ENCODE peak calls at places on chromosomes 11 and 22, in six cellular contexts. One of them, this sample, is unnamed.

GRCh38 chr22:36733271-36733670 is 29.7 kb upstream of the CACNG2 start:
- DNase-seq in HEK293T: no peak
- DNase-seq in A549: no peak
- DNase-seq in IMR-90: no peak
- DNase-seq in K562: no peak
- DNase-seq in HepG2: no peak
- DNase-seq in this sample: no peak

GRCh38 chr11:11347583-11347982 is 5.5 kb downstream of the CSNK2A3 start:
- DNase-seq in HEK293T: no peak
- DNase-seq in A549: no peak
- DNase-seq in IMR-90: no peak
- DNase-seq in K562: no peak
- DNase-seq in HepG2: no peak
- DNase-seq in this sample: no peak

GRCh38 chr11:77371646-77372045 is 70.2 kb upstream of the GDPD4 start:
- DNase-seq in HEK293T: no peak
- DNase-seq in A549: no peak
- DNase-seq in IMR-90: no peak
- DNase-seq in K562: no peak
- DNase-seq in HepG2: no peak
- DNase-seq in this sample: no peak

GRCh38 chr11:15232496-15232895 is 117.8 kb downstream of the INSC start:
- DNase-seq in HEK293T: no peak
- DNase-seq in A549: no peak
- DNase-seq in IMR-90: no peak
- DNase-seq in K562: no peak
- DNase-seq in HepG2: no peak
- DNase-seq in this sample: no peak

GRCh38 chr11:85965202-85965601 is 103.7 kb downstream of the PICALM start:
- DNase-seq in HEK293T: no peak
- DNase-seq in A549: no peak
- DNase-seq in IMR-90: peak; percentile 90
- DNase-seq in K562: no peak
- DNase-seq in HepG2: no peak
- DNase-seq in this sample: no peak

GRCh38 chr11:13215157-13215556 is 62.4 kb upstream of the BMAL1 start:
- DNase-seq in HEK293T: no peak
- DNase-seq in A549: peak; percentile 82
- DNase-seq in IMR-90: peak; percentile 95
- DNase-seq in K562: no peak
- DNase-seq in HepG2: no peak
- DNase-seq in this sample: no peak

GRCh38 chr11:45097721-45098493 is 48.5 kb upstream of the PRDM11 start:
- DNase-seq in HEK293T: peak; percentile 52
- DNase-seq in A549: peak; percentile 23
- DNase-seq in IMR-90: peak; percentile 56
- DNase-seq in K562: peak; percentile 80
- DNase-seq in HepG2: no peak
- DNase-seq in this sample: no peak

GRCh38 chr11:33065445-33066178 is 26.2 kb downstream of the TCP11L1 start:
- DNase-seq in HEK293T: peak; percentile 84
- DNase-seq in A549: peak; percentile 77
- DNase-seq in IMR-90: peak; percentile 64
- DNase-seq in K562: peak; percentile 69
- DNase-seq in HepG2: peak; percentile 50
- DNase-seq in this sample: no peak

GRCh38 chr11:47395225-47396048 is 13.0 kb upstream of the SLC39A13 start:
- DNase-seq in HEK293T: no peak
- DNase-seq in A549: no peak
- DNase-seq in IMR-90: no peak
- DNase-seq in K562: no peak
- DNase-seq in HepG2: no peak
- DNase-seq in this sample: no peak

GRCh38 chr11:76426660-76427059 is 18.2 kb upstream of the EMSY start:
- DNase-seq in HEK293T: no peak
- DNase-seq in A549: no peak
- DNase-seq in IMR-90: no peak
- DNase-seq in K562: no peak
- DNase-seq in HepG2: no peak
- DNase-seq in this sample: no peak

GRCh38 chr11:2088746-2089535 is 50.2 kb downstream of the IGF2 start:
- DNase-seq in HEK293T: peak; percentile 43
- DNase-seq in A549: peak; percentile 37
- DNase-seq in IMR-90: no peak
- DNase-seq in K562: no peak
- DNase-seq in HepG2: peak; percentile 48
- DNase-seq in this sample: no peak

GRCh38 chr11:78645226-78646202 is 70.8 kb upstream of the NARS2 start:
- DNase-seq in HEK293T: peak; percentile 74
- DNase-seq in A549: peak; percentile 68
- DNase-seq in IMR-90: peak; percentile 72
- DNase-seq in K562: peak; percentile 81
- DNase-seq in HepG2: peak; percentile 63
- DNase-seq in this sample: peak; percentile 35

GRCh38 chr11:78649361-78650215 is 74.9 kb upstream of the NARS2 start:
- DNase-seq in HEK293T: peak; percentile 1
- DNase-seq in A549: no peak
- DNase-seq in IMR-90: no peak
- DNase-seq in K562: no peak
- DNase-seq in HepG2: no peak
- DNase-seq in this sample: no peak

GRCh38 chr11:78646564-78647185 is 72.0 kb upstream of the NARS2 start:
- DNase-seq in HEK293T: peak; percentile 55
- DNase-seq in A549: peak; percentile 60
- DNase-seq in IMR-90: peak; percentile 49
- DNase-seq in K562: peak; percentile 69
- DNase-seq in HepG2: peak; percentile 59
- DNase-seq in this sample: no peak

GRCh38 chr11:78647266-78647915 is 72.7 kb upstream of the NARS2 start:
- DNase-seq in HEK293T: no peak
- DNase-seq in A549: no peak
- DNase-seq in IMR-90: no peak
- DNase-seq in K562: peak; percentile 1
- DNase-seq in HepG2: no peak
- DNase-seq in this sample: no peak

GRCh38 chr11:78647986-78648875 is 73.6 kb upstream of the NARS2 start:
- DNase-seq in HEK293T: peak; percentile 1
- DNase-seq in A549: no peak
- DNase-seq in IMR-90: no peak
- DNase-seq in K562: no peak
- DNase-seq in HepG2: no peak
- DNase-seq in this sample: no peak
- TF ChIP-seq BHLHE40 in HEK293T: no peak
- TF ChIP-seq BHLHE40 in A549: no peak
- TF ChIP-seq BHLHE40 in IMR-90: no peak
- TF ChIP-seq BHLHE40 in K562: no peak
- TF ChIP-seq BHLHE40 in HepG2: no peak
- TF ChIP-seq BHLHE40 in this sample: no peak

GRCh38 chr11:9214765-9215164 is 50.4 kb downstream of the DENND5A start:
- DNase-seq in HEK293T: no peak
- DNase-seq in A549: peak; percentile 38
- DNase-seq in IMR-90: peak; percentile 66
- DNase-seq in K562: no peak
- DNase-seq in HepG2: no peak
- DNase-seq in this sample: no peak
- TF ChIP-seq BHLHE40 in HEK293T: no peak
- TF ChIP-seq BHLHE40 in A549: no peak
- TF ChIP-seq BHLHE40 in IMR-90: no peak
- TF ChIP-seq BHLHE40 in K562: no peak
- TF ChIP-seq BHLHE40 in HepG2: no peak
- TF ChIP-seq BHLHE40 in this sample: no peak

GRCh38 chr11:130633466-130633865 is 185.0 kb downstream of the ADAMTS15 start:
- DNase-seq in HEK293T: no peak
- DNase-seq in A549: no peak
- DNase-seq in IMR-90: peak; percentile 67
- DNase-seq in K562: no peak
- DNase-seq in HepG2: no peak
- DNase-seq in this sample: no peak

GRCh38 chr11:130634186-130634585 is 185.7 kb downstream of the ADAMTS15 start:
- DNase-seq in HEK293T: no peak
- DNase-seq in A549: no peak
- DNase-seq in IMR-90: no peak
- DNase-seq in K562: no peak
- DNase-seq in HepG2: no peak
- DNase-seq in this sample: no peak

GRCh38 chr11:130634981-130635473 is 186.6 kb downstream of the ADAMTS15 start:
- DNase-seq in HEK293T: no peak
- DNase-seq in A549: peak; percentile 27
- DNase-seq in IMR-90: peak; percentile 81
- DNase-seq in K562: no peak
- DNase-seq in HepG2: peak; percentile 14
- DNase-seq in this sample: no peak

GRCh38 chr11:130629039-130629438 is 180.6 kb downstream of the ADAMTS15 start:
- DNase-seq in HEK293T: no peak
- DNase-seq in A549: no peak
- DNase-seq in IMR-90: no peak
- DNase-seq in K562: no peak
- DNase-seq in HepG2: no peak
- DNase-seq in this sample: no peak

GRCh38 chr11:130631119-130631518 is 182.7 kb downstream of the ADAMTS15 start:
- DNase-seq in HEK293T: no peak
- DNase-seq in A549: peak; percentile 70
- DNase-seq in IMR-90: peak; percentile 95
- DNase-seq in K562: no peak
- DNase-seq in HepG2: no peak
- DNase-seq in this sample: no peak
- TF ChIP-seq BHLHE40 in HEK293T: no peak
- TF ChIP-seq BHLHE40 in A549: no peak
- TF ChIP-seq BHLHE40 in IMR-90: no peak
- TF ChIP-seq BHLHE40 in K562: no peak
- TF ChIP-seq BHLHE40 in HepG2: no peak
- TF ChIP-seq BHLHE40 in this sample: no peak

DNA sequence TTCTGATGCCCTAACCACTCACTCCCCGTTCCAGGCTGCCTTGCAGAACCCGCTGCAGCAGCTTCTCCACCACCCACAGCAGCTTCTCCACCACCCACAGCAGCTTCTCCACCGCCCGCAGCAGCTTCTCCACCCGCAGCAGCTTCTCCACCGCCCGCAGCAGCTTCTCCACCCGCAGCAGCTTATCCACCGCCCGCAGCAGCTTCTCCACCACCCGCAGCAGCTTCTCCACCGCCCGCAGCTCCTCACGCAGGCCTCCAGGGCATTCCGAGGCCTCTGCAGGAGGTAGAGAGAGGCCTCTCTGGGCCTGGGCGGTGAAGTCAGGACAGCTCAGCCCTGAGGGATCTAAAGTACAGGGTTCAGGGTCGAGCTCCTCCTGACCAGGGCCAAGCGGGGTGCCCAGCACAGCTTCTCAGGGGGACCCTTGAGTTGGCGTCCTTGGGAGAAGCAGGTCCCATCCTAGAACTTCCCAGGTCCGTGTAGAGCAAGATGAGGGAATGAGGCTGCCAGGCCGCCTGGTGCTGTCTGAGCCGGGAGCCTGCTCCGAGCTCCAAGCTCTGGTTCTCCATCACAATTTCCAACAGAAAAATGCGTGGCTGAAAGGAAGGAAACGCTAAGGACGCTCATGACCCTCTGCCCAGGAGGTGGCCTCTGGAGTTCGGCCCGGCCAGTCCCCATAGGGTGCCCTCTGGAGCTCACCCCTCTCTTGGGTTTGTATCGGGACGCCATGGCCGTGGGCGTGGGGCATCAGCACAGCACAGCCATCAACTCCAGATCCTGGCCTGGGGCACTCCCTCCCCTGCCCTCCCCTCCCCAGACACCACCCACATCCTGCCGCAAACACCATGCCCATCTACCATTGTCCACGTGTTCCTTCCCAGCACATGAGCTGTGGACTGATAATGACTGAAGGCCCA is 528.6 kb downstream of the BRD1 start:
- DNase-seq in HEK293T: no peak
- DNase-seq in A549: no peak
- DNase-seq in IMR-90: no peak
- DNase-seq in K562: no peak
- DNase-seq in HepG2: no peak
- DNase-seq in this sample: no peak
- TF ChIP-seq BHLHE40 in HEK293T: no peak
- TF ChIP-seq BHLHE40 in A549: no peak
- TF ChIP-seq BHLHE40 in IMR-90: no peak
- TF ChIP-seq BHLHE40 in K562: no peak
- TF ChIP-seq BHLHE40 in HepG2: no peak
- TF ChIP-seq BHLHE40 in this sample: no peak

DNA sequence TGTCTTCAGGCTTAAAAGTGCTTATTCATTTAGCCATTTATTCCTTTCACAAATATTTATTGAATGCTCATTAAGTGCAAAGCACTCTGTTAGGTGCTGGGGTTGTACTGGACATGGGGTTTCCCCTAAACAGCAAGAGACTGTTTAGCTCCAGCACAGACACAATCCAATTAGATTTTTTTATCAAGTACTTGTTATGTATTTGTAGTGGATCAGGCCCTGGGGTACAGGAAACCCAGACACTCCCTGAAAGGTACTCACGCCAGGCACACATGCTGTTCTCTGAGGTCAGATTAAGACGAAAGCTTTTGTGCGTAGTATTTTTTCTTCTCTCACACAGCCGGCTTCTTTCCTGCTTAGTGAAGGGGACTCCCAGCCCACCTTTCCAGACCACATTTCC is 218.1 kb upstream of the PLET1 start:
- DNase-seq in HEK293T: no peak
- DNase-seq in A549: no peak
- DNase-seq in IMR-90: no peak
- DNase-seq in K562: no peak
- DNase-seq in HepG2: no peak
- DNase-seq in this sample: no peak
- TF ChIP-seq BHLHE40 in HEK293T: no peak
- TF ChIP-seq BHLHE40 in A549: no peak
- TF ChIP-seq BHLHE40 in IMR-90: no peak
- TF ChIP-seq BHLHE40 in K562: no peak
- TF ChIP-seq BHLHE40 in HepG2: no peak
- TF ChIP-seq BHLHE40 in this sample: no peak